ENCODE peak calls at places on chromosome X, in seven cellular contexts. One of them, this sample, is unnamed. For H3K9me3 and H3K36me3, the result is how much of the 10 kb centered on the place peaks cover.

GRCh38 chrX:20067709-20068315 is 48.9 kb downstream of the MAP7D2 start:
- DNase-seq in gastrocnemius medialis: peak
- DNase-seq in WERI-Rb-1: no peak
- DNase-seq in fibroblast of lung: peak
- DNase-seq in CD4-positive, alpha-beta memory T cell: no peak
- DNase-seq in colonic mucosa: peak
- DNase-seq in tibial nerve: peak
- DNase-seq in this sample: no peak

GRCh38 chrX:34365482-34365881 is 233.4 kb upstream of the FAM47A start:
- DNase-seq in tibial nerve: no peak
- DNase-seq in colonic mucosa: no peak
- DNase-seq in fibroblast of lung: no peak
- DNase-seq in WERI-Rb-1: no peak
- DNase-seq in CD4-positive, alpha-beta memory T cell: no peak
- DNase-seq in gastrocnemius medialis: no peak
- DNase-seq in this sample: peak

GRCh38 chrX:84322083-84322827 is 134.3 kb upstream of the RPS6KA6 start:
- DNase-seq in gastrocnemius medialis: no peak
- DNase-seq in fibroblast of lung: no peak
- DNase-seq in CD4-positive, alpha-beta memory T cell: no peak
- DNase-seq in WERI-Rb-1: no peak
- DNase-seq in colonic mucosa: no peak
- DNase-seq in tibial nerve: no peak
- DNase-seq in this sample: no peak

GRCh38 chrX:15269120-15269519 is 763 bp downstream of the ASB9 start:
- DNase-seq in fibroblast of lung: no peak
- DNase-seq in WERI-Rb-1: no peak
- DNase-seq in colonic mucosa: no peak
- DNase-seq in gastrocnemius medialis: no peak
- DNase-seq in tibial nerve: no peak
- DNase-seq in CD4-positive, alpha-beta memory T cell: no peak
- DNase-seq in this sample: no peak

GRCh38 chrX:140057001-140057411 is 91.7 kb upstream of the CXorf66 start:
- DNase-seq in fibroblast of lung: peak
- DNase-seq in colonic mucosa: peak
- DNase-seq in gastrocnemius medialis: peak
- DNase-seq in tibial nerve: peak
- DNase-seq in WERI-Rb-1: peak
- DNase-seq in CD4-positive, alpha-beta memory T cell: peak
- DNase-seq in this sample: peak

GRCh38 chrX:102958794-102959193 is 21.7 kb downstream of the RAB40AL start:
- DNase-seq in tibial nerve: no peak
- DNase-seq in gastrocnemius medialis: no peak
- DNase-seq in fibroblast of lung: peak
- DNase-seq in CD4-positive, alpha-beta memory T cell: no peak
- DNase-seq in colonic mucosa: no peak
- DNase-seq in WERI-Rb-1: no peak
- DNase-seq in this sample: no peak

GRCh38 chrX:46407753-46408130 is 137.5 kb downstream of the ZNF674 start:
- DNase-seq in gastrocnemius medialis: no peak
- DNase-seq in WERI-Rb-1: no peak
- DNase-seq in CD4-positive, alpha-beta memory T cell: no peak
- DNase-seq in tibial nerve: no peak
- DNase-seq in colonic mucosa: no peak
- DNase-seq in fibroblast of lung: peak
- DNase-seq in this sample: no peak

GRCh38 chrX:100994352-100995281 is 25.1 kb downstream of the ARL13A start:
- DNase-seq in colonic mucosa: no peak
- DNase-seq in tibial nerve: no peak
- DNase-seq in CD4-positive, alpha-beta memory T cell: no peak
- DNase-seq in fibroblast of lung: peak
- DNase-seq in gastrocnemius medialis: no peak
- DNase-seq in WERI-Rb-1: no peak
- DNase-seq in this sample: no peak

GRCh38 chrX:40922307-40922706 is 162.9 kb upstream of the USP9X start:
- DNase-seq in CD4-positive, alpha-beta memory T cell: no peak
- DNase-seq in WERI-Rb-1: peak
- DNase-seq in colonic mucosa: no peak
- DNase-seq in gastrocnemius medialis: no peak
- DNase-seq in fibroblast of lung: peak
- DNase-seq in tibial nerve: no peak
- DNase-seq in this sample: peak

GRCh38 chrX:106903291-106903820 is at the start of gene RIPPLY1:
- DNase-seq in gastrocnemius medialis: no peak
- DNase-seq in colonic mucosa: no peak
- DNase-seq in WERI-Rb-1: no peak
- DNase-seq in fibroblast of lung: no peak
- DNase-seq in tibial nerve: no peak
- DNase-seq in CD4-positive, alpha-beta memory T cell: no peak
- DNase-seq in this sample: peak

GRCh38 chrX:40863671-40864070 is 128.3 kb upstream of the MED14 start:
- DNase-seq in colonic mucosa: no peak
- DNase-seq in gastrocnemius medialis: no peak
- DNase-seq in fibroblast of lung: no peak
- DNase-seq in CD4-positive, alpha-beta memory T cell: no peak
- DNase-seq in WERI-Rb-1: no peak
- DNase-seq in tibial nerve: no peak
- DNase-seq in this sample: no peak

GRCh38 chrX:153517941-153518834 is 746 bp downstream of the ATP2B3 start:
- DNase-seq in WERI-Rb-1: no peak
- DNase-seq in CD4-positive, alpha-beta memory T cell: no peak
- DNase-seq in fibroblast of lung: no peak
- DNase-seq in colonic mucosa: no peak
- DNase-seq in tibial nerve: no peak
- DNase-seq in gastrocnemius medialis: no peak
- DNase-seq in this sample: no peak

GRCh38 chrX:18886344-18887161 is 97.4 kb downstream of the PHKA2 start:
- DNase-seq in colonic mucosa: peak
- DNase-seq in fibroblast of lung: peak
- DNase-seq in gastrocnemius medialis: peak
- DNase-seq in tibial nerve: peak
- DNase-seq in WERI-Rb-1: peak
- DNase-seq in CD4-positive, alpha-beta memory T cell: peak
- DNase-seq in this sample: peak

GRCh38 chrX:9677098-9677739 is 88.4 kb downstream of the GPR143 start:
- DNase-seq in CD4-positive, alpha-beta memory T cell: peak
- DNase-seq in fibroblast of lung: peak
- DNase-seq in colonic mucosa: peak
- DNase-seq in WERI-Rb-1: no peak
- DNase-seq in gastrocnemius medialis: no peak
- DNase-seq in tibial nerve: no peak
- DNase-seq in this sample: no peak

GRCh38 chrX:150623583-150623982 is 55.2 kb downstream of the MTM1 start:
- DNase-seq in colonic mucosa: no peak
- DNase-seq in gastrocnemius medialis: no peak
- DNase-seq in fibroblast of lung: no peak
- DNase-seq in WERI-Rb-1: no peak
- DNase-seq in tibial nerve: no peak
- DNase-seq in CD4-positive, alpha-beta memory T cell: no peak
- DNase-seq in this sample: no peak

GRCh38 chrX:24334473-24334872 is 20.6 kb upstream of the SUPT20HL2 start:
- DNase-seq in colonic mucosa: no peak
- DNase-seq in fibroblast of lung: peak
- DNase-seq in tibial nerve: no peak
- DNase-seq in CD4-positive, alpha-beta memory T cell: no peak
- DNase-seq in gastrocnemius medialis: no peak
- DNase-seq in WERI-Rb-1: no peak
- DNase-seq in this sample: no peak

GRCh38 chrX:20028588-20028987 is 37.7 kb upstream of the BCLAF3 start:
- DNase-seq in gastrocnemius medialis: no peak
- DNase-seq in fibroblast of lung: no peak
- DNase-seq in WERI-Rb-1: no peak
- DNase-seq in tibial nerve: no peak
- DNase-seq in colonic mucosa: no peak
- DNase-seq in CD4-positive, alpha-beta memory T cell: no peak
- DNase-seq in this sample: no peak

GRCh38 chrX:96480081-96480480 is 204.6 kb upstream of the DIAPH2 start:
- DNase-seq in gastrocnemius medialis: no peak
- DNase-seq in tibial nerve: no peak
- DNase-seq in CD4-positive, alpha-beta memory T cell: no peak
- DNase-seq in colonic mucosa: no peak
- DNase-seq in fibroblast of lung: peak
- DNase-seq in WERI-Rb-1: no peak
- DNase-seq in this sample: no peak

GRCh38 chrX:19924285-19924684 is 36.9 kb upstream of the SH3KBP1 start:
- DNase-seq in tibial nerve: no peak
- DNase-seq in fibroblast of lung: peak
- DNase-seq in gastrocnemius medialis: no peak
- DNase-seq in CD4-positive, alpha-beta memory T cell: no peak
- DNase-seq in WERI-Rb-1: no peak
- DNase-seq in colonic mucosa: no peak
- DNase-seq in this sample: no peak

GRCh38 chrX:38375888-38376287 is 23.5 kb downstream of the OTC start:
- DNase-seq in WERI-Rb-1: peak
- DNase-seq in gastrocnemius medialis: no peak
- DNase-seq in colonic mucosa: no peak
- DNase-seq in tibial nerve: no peak
- DNase-seq in CD4-positive, alpha-beta memory T cell: no peak
- DNase-seq in fibroblast of lung: no peak
- DNase-seq in this sample: peak

GRCh38 chrX:29687687-29688086 is 527.7 kb upstream of the MAGEB2 start:
- DNase-seq in gastrocnemius medialis: no peak
- DNase-seq in fibroblast of lung: peak
- DNase-seq in colonic mucosa: no peak
- DNase-seq in CD4-positive, alpha-beta memory T cell: no peak
- DNase-seq in tibial nerve: no peak
- DNase-seq in WERI-Rb-1: no peak
- DNase-seq in this sample: no peak
- H3K9me3 ChIP-seq in gastrocnemius medialis: under half
- H3K9me3 ChIP-seq in fibroblast of lung: under half
- H3K9me3 ChIP-seq in colonic mucosa: under half
- H3K9me3 ChIP-seq in CD4-positive, alpha-beta memory T cell: under half
- H3K9me3 ChIP-seq in tibial nerve: under half
- H3K9me3 ChIP-seq in WERI-Rb-1: under half
- H3K9me3 ChIP-seq in this sample: under half

DNA sequence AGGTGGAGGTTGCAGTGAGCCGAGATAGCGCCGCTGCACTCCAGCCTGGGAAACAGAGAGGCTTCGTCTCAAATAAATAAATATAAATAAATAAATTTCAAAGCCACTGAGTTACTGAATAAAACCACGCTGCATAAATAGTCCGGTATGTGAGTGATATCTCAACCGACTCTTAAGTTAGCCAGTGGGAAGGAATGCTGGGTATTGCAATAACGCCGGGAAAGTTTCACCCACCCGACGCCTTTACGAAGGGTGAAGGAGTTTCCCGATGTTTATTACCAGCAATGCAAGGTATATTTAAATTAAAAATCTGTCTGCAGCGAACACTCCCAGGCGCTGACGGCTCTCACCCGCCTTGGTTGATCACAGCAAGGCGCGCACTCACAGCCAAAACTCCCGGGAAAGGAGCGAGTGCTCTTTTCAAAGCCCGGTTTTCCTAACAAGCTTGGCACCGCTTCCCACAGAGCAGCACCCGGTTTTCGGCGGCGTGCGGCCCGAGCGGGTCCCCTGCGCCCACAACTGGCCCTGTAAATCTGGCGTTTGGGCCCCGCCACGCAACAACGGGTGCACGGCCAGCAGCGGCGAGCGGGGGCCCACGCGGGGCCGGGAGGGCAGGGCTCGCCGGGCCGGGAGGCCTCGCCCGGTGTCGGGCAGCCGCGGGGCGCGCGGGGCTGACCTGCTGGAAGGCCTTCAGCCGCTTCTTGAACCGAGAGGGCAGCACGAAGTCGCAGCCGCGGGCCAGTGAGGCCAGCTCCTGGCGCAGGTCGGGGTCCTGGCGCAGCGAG is 13.7 kb downstream of the PPP2R3B start:
- DNase-seq in fibroblast of lung: peak
- DNase-seq in CD4-positive, alpha-beta memory T cell: no peak
- DNase-seq in colonic mucosa: no peak
- DNase-seq in gastrocnemius medialis: no peak
- DNase-seq in tibial nerve: no peak
- DNase-seq in WERI-Rb-1: no peak
- DNase-seq in this sample: peak
- H3K4me3 ChIP-seq in fibroblast of lung: peak
- H3K4me3 ChIP-seq in CD4-positive, alpha-beta memory T cell: no peak
- H3K4me3 ChIP-seq in colonic mucosa: no peak
- H3K4me3 ChIP-seq in gastrocnemius medialis: peak
- H3K4me3 ChIP-seq in tibial nerve: no peak
- H3K4me3 ChIP-seq in WERI-Rb-1: no peak
- H3K4me3 ChIP-seq in this sample: peak

GRCh38 chrX:36383491-36383890 is 464.0 kb downstream of the CFAP47 start:
- DNase-seq in tibial nerve: no peak
- DNase-seq in CD4-positive, alpha-beta memory T cell: no peak
- DNase-seq in gastrocnemius medialis: no peak
- DNase-seq in fibroblast of lung: no peak
- DNase-seq in colonic mucosa: no peak
- DNase-seq in WERI-Rb-1: no peak
- DNase-seq in this sample: no peak
- H3K36me3 ChIP-seq in tibial nerve: under half
- H3K36me3 ChIP-seq in CD4-positive, alpha-beta memory T cell: under half
- H3K36me3 ChIP-seq in gastrocnemius medialis: under half
- H3K36me3 ChIP-seq in fibroblast of lung: under half
- H3K36me3 ChIP-seq in colonic mucosa: under half
- H3K36me3 ChIP-seq in WERI-Rb-1: under half
- H3K36me3 ChIP-seq in this sample: under half

GRCh38 chrX:77441479-77441878 is 5.7 kb upstream of the FGF16 start:
- DNase-seq in gastrocnemius medialis: no peak
- DNase-seq in CD4-positive, alpha-beta memory T cell: no peak
- DNase-seq in colonic mucosa: no peak
- DNase-seq in tibial nerve: no peak
- DNase-seq in fibroblast of lung: no peak
- DNase-seq in WERI-Rb-1: no peak
- DNase-seq in this sample: no peak

GRCh38 chrX:77444075-77444474 is 3.1 kb upstream of the FGF16 start:
- DNase-seq in fibroblast of lung: no peak
- DNase-seq in gastrocnemius medialis: no peak
- DNase-seq in WERI-Rb-1: no peak
- DNase-seq in tibial nerve: no peak
- DNase-seq in colonic mucosa: no peak
- DNase-seq in CD4-positive, alpha-beta memory T cell: no peak
- DNase-seq in this sample: no peak

GRCh38 chrX:77436682-77437081 is 10.5 kb upstream of the FGF16 start:
- DNase-seq in gastrocnemius medialis: no peak
- DNase-seq in WERI-Rb-1: no peak
- DNase-seq in colonic mucosa: no peak
- DNase-seq in CD4-positive, alpha-beta memory T cell: no peak
- DNase-seq in fibroblast of lung: peak
- DNase-seq in tibial nerve: no peak
- DNase-seq in this sample: no peak

GRCh38 chrX:77442728-77443127 is 4.5 kb upstream of the FGF16 start:
- DNase-seq in WERI-Rb-1: no peak
- DNase-seq in fibroblast of lung: peak
- DNase-seq in tibial nerve: no peak
- DNase-seq in CD4-positive, alpha-beta memory T cell: no peak
- DNase-seq in colonic mucosa: no peak
- DNase-seq in gastrocnemius medialis: no peak
- DNase-seq in this sample: no peak

DNA sequence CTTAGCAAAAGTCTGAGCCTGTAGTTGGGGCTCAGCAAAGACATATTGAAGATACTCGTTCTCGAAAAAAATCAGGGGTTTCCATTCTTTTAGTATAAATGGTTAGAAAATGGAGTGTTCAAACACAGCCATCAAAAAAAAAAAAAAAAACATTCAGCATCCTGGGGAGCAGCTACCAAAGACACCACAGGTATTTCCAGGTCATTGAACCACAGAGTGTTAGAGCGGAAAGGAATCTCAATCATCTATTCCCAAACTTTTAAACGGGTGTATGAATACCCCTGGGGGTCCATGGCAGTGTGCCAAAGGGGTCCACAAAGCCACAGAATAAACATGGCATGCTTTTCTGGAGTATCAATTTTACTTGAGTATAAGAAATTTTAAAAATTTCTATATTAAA is 6.9 kb upstream of the FGF16 start:
- DNase-seq in gastrocnemius medialis: no peak
- DNase-seq in CD4-positive, alpha-beta memory T cell: no peak
- DNase-seq in WERI-Rb-1: no peak
- DNase-seq in fibroblast of lung: peak
- DNase-seq in tibial nerve: no peak
- DNase-seq in colonic mucosa: no peak
- DNase-seq in this sample: no peak
- H3K9me3 ChIP-seq in gastrocnemius medialis: under half
- H3K9me3 ChIP-seq in CD4-positive, alpha-beta memory T cell: under half
- H3K9me3 ChIP-seq in WERI-Rb-1: under half
- H3K9me3 ChIP-seq in fibroblast of lung: under half
- H3K9me3 ChIP-seq in tibial nerve: under half
- H3K9me3 ChIP-seq in colonic mucosa: under half
- H3K9me3 ChIP-seq in this sample: under half